ENCODE peak calls at places on chromosome X, in ten cellular contexts. C is progenitor cell of endocrine pancreas, D is cardiac fibroblast, B is HepG2, P is GM06990, K is right lobe of liver, O is fibroblast of the aortic adventitia, M is heart right ventricle, U is Calu3, W is uterus. E is an unnamed sample.

GRCh38 chrX:154458116-154458953 is at the start of gene PLXNA3:
- DNase-seq in P (peak), M (peak), W (no peak), K (peak), U (peak), C (peak), O (no peak), D (no peak), B (no peak), E (peak)

GRCh38 chrX:118682258-118683014 is 45.0 kb upstream of the IL13RA1 start:
- DNase-seq in K (no peak), O (peak), M (no peak), B (peak), C (no peak), U (no peak), W (no peak), D (no peak), P (no peak), E (no peak)

GRCh38 chrX:155997436-155997835 is at the start of gene IL9R:
- DNase-seq in D (no peak), B (no peak), C (no peak), W (no peak), O (no peak), K (no peak), P (peak), U (no peak), M (no peak), E (peak)

GRCh38 chrX:13732246-13733067 is 2.0 kb downstream of the TRAPPC2 start:
- DNase-seq in C (no peak), M (no peak), U (no peak), B (no peak), K (no peak), W (no peak), D (no peak), P (no peak), O (peak), E (no peak)

GRCh38 chrX:130789793-130790192 is 113.2 kb downstream of the ENOX2 start:
- DNase-seq in B (no peak), C (no peak), M (no peak), O (no peak), D (no peak), U (no peak), P (no peak), K (no peak), W (no peak), E (no peak)

GRCh38 chrX:1535241-1536041 is 1.5 kb downstream of the P2RY8 start:
- DNase-seq in B (no peak), U (no peak), K (no peak), W (no peak), O (no peak), D (no peak), P (peak), C (no peak), M (no peak), E (peak)

GRCh38 chrX:46179748-46180147 is 365.5 kb downstream of the ZNF674 start:
- DNase-seq in D (no peak), C (no peak), U (no peak), O (no peak), B (no peak), P (no peak), M (no peak), K (no peak), W (no peak), E (no peak)

GRCh38 chrX:41922125-41922521 is 1.2 kb downstream of the CASK start:
- DNase-seq in P (no peak), K (no peak), C (no peak), B (no peak), W (no peak), O (peak), U (no peak), D (peak), M (no peak), E (no peak)

GRCh38 chrX:112910418-112910817 is 69.8 kb upstream of the AMOT start:
- DNase-seq in U (no peak), C (no peak), W (no peak), M (no peak), K (no peak), D (no peak), O (no peak), P (no peak), B (no peak), E (no peak)

DNA sequence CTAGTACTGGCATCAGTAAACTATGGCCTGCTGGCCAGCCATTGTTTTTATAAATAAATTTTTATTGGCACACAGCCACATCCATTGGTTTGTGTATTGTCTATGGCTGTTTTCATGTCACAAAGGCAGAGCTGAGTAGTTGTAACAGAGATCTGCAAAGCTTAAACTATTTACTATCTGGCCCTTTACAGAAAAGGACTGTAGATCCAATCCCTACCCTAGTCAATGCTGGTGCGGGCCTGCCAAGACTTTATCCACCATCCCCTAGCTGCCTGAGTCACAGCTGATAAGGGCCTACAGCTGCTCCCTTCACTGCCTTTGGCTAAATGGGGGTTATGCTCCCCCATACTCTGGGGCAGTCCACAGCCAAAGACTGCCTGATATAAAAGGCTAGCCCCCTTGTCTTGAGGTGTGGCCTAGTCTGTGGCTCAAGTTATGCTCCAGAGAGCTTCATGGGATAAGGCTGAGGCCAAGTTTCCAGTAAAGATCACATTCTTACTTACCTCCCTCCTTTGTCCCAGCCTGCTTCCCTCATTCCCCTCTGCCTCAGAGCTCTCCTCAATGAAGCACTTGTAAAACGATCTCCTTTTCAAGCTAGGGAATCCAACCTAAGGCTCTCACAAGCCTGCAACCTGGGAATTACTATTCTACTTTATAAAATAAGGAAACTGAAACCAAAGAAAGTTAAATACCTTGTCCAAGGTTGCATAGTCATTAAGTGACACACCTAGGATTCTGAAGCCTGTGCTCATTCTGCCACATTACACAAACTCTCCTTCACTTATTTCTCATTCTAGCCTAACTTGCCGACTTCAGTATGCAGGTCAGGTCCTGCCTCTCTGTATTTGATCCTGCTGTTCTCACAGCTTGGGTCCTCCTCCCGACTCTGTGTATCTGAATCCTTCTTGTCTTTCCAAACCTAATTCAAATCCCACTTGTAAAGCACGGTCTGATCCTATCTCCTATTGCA is 20.7 kb downstream of the ACE2 start:
- DNase-seq in W (no peak), P (no peak), B (no peak), M (peak), K (no peak), O (peak), U (peak), D (peak), C (no peak), E (no peak)
- TF ChIP-seq CTCF in W (no peak), P (no peak), B (no peak), M (no peak), K (no peak), O (no peak), U (no peak), D (no peak), C (no peak), E (no peak)

GRCh38 chrX:5915783-5916182 is 312.9 kb downstream of the NLGN4X start:
- DNase-seq in D (no peak), C (no peak), O (no peak), U (no peak), K (no peak), M (no peak), P (no peak), W (no peak), B (no peak), E (no peak)

DNA sequence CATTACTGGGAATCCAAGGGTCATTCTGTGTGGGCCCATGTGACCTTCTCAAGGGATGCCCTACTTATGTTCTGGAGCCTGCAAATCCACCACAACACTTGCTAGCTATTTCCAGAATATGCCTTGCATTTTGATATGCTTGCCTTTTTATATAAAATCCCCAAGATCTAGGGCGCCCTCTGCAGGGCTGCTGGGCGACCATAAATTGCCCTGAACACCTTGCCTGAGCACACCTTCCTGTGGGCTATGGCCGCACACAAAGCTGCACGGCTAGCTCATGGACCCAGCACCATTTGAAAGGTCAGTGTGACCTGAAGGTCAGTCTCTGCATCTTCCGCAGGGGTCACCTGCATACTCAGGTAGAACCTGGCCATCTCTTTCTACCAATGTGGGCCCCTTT is 311.7 kb downstream of the NLGN4X start:
- DNase-seq in K (no peak), B (no peak), D (no peak), M (no peak), C (no peak), P (no peak), O (no peak), U (no peak), W (no peak), E (no peak)
- TF ChIP-seq CTCF in K (no peak), B (no peak), D (no peak), M (no peak), C (no peak), P (peak), O (no peak), U (no peak), W (no peak), E (no peak)

DNA sequence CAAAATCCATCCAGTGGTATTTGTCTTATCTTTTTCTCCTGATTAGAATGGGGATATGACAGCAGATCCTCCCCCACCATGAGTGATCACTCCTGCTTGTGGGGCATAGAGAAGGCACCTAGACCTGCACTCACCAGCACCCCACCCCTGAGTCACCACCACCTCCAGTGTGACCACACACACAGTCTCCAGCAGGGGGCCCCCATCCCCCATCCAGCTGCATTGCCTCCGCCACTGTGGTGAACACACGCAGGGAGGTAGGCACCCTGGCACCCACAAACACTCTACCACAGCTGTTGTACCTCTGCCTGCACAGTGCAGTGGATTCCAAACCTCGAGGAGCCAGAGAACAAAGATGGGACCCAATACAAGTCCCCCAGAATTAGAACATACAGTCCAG is 9.0 kb upstream of the MAGEA8 start:
- DNase-seq in K (no peak), D (peak), U (peak), P (peak), C (no peak), W (no peak), O (no peak), B (peak), M (peak), E (peak)
- TF ChIP-seq CTCF in K (no peak), D (peak), U (peak), P (peak), C (peak), W (no peak), O (no peak), B (peak), M (peak), E (peak)

DNA sequence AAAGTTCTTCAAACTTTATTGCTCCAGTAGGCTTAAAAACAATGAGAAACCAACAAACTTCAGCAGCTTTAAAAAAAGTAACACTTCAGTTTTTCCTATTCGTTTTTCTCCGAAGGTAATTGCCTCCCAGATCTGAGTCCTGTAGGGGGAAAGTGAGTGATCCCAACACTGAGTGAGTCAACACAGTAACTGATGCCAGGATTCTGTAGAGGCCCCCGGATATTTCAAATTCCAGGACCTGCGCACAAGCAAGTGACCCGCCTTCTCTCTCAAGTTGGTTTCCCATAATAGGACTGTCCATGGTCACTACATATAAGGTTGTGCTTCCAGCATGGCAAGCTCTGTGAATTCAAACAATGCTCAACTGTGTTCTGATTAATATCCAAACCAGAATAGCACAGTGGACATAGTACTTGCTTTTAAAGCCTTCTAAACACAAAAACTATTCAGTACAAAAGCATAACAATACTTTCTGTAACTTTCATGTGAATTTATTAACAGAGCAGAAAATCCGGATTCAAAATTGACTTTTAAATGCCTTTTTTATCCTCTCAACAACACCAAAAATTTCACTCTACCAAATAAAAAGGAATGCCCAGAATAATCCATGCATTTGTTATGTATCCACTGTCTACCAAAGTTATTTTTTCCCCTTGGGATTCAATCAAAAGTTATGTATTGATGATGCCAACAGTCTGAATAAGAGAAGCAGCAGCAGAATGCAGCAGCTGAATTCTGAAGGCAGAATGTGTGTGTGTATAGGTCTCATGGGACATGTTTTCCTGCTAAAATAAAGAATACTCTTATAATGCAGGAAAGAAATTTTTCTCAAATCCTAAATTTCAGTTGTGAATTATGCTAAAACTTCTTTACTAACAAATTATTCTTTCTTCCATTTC is at the start of gene DMD:
- DNase-seq in B (peak), C (no peak), K (no peak), O (peak), P (no peak), D (peak), U (peak), M (peak), W (peak), E (no peak)
- TF ChIP-seq CTCF in B (no peak), C (no peak), K (no peak), O (no peak), P (no peak), D (peak), U (no peak), M (no peak), W (no peak), E (no peak)

DNA sequence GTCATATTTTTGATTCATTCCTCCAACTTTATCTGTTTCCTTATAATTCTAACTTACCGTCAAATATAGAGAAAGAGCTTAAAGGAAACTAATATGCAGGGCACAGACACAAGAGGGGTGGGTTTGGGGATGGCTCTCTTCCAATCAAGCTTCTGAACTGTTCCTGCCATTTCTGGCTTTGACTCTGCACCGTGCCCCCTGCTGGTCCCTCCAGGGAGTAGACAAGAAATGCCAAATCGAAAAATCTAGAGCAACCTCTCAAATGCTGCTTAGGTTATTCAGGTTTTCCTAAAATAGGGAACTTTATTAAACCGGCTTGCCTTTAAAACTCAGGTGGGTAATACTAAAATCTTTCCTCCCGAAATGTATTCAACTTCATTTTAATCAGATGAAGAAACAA is 39.8 kb upstream of the VCX3A start:
- DNase-seq in W (no peak), P (no peak), D (no peak), M (no peak), B (no peak), U (no peak), O (no peak), K (no peak), C (no peak), E (no peak)
- TF ChIP-seq CTCF in W (no peak), P (peak), D (no peak), M (no peak), B (no peak), U (no peak), O (no peak), K (no peak), C (peak), E (peak)

GRCh38 chrX:56222473-56223000 is 9.6 kb upstream of the KLF8 start:
- DNase-seq in C (no peak), D (no peak), B (no peak), O (no peak), K (no peak), P (no peak), W (no peak), U (no peak), M (no peak), E (no peak)

GRCh38 chrX:56216332-56216731 is 15.8 kb upstream of the KLF8 start:
- DNase-seq in U (no peak), B (no peak), W (no peak), D (no peak), K (no peak), O (no peak), C (no peak), P (no peak), M (no peak), E (no peak)

GRCh38 chrX:56221101-56221500 is 11.1 kb upstream of the KLF8 start:
- DNase-seq in D (no peak), W (no peak), U (no peak), M (no peak), O (no peak), C (no peak), B (no peak), K (no peak), P (no peak), E (no peak)

GRCh38 chrX:56219702-56220101 is 12.5 kb upstream of the KLF8 start:
- DNase-seq in C (no peak), M (no peak), B (peak), U (no peak), D (peak), W (no peak), P (no peak), K (no peak), O (peak), E (no peak)
- TF ChIP-seq CTCF in C (no peak), M (peak), B (peak), U (no peak), D (no peak), W (peak), P (peak), K (peak), O (no peak), E (no peak)

GRCh38 chrX:48761674-48762471 is at the start of gene GLOD5:
- DNase-seq in O (no peak), P (no peak), W (no peak), K (peak), D (peak), C (peak), M (no peak), U (peak), B (peak), E (no peak)
- TF ChIP-seq CTCF in O (peak), P (peak), W (no peak), K (peak), D (peak), C (peak), M (no peak), U (peak), B (peak), E (no peak)